ENCODE peak calls at places on chromosomes 6 and 20, in five cellular contexts. I, U, H, T and K are unnamed samples.
A peak's percentile ranks its signal among the peaks of the same experiment; 100 is the strongest.

GRCh38 chr6:82363368-82364086 is at the start of gene TPBG:
- DNase-seq in T (peak; percentile 59), H (peak; percentile 27), I (peak; percentile 95), U (no peak), K (peak; percentile 70)

GRCh38 chr6:36120539-36120938 is 9.8 kb upstream of the MAPK13 start:
- DNase-seq in I (peak; percentile 78), H (no peak), T (no peak), U (peak; percentile 46), K (no peak)

GRCh38 chr6:81831274-81831673 is 78.8 kb upstream of the TENT5A start:
- DNase-seq in H (no peak), T (no peak), I (no peak), U (no peak), K (no peak)

GRCh38 chr6:98566126-98566525 is 268.2 kb upstream of the POU3F2 start:
- DNase-seq in T (no peak), H (no peak), U (no peak), I (no peak), K (no peak)

GRCh38 chr6:11634110-11634509 is 96.6 kb downstream of the TMEM170B start:
- DNase-seq in T (no peak), H (no peak), I (no peak), U (no peak), K (no peak)

GRCh38 chr20:57210054-57210910 is 56.2 kb downstream of the BMP7 start:
- DNase-seq in H (no peak), T (no peak), I (no peak), U (no peak), K (no peak)

GRCh38 chr20:59752101-59752586 is 147.8 kb downstream of the PHACTR3 start:
- DNase-seq in U (no peak), I (no peak), H (peak; percentile 77), T (no peak), K (no peak)

GRCh38 chr6:107657755-107658461 is 166.2 kb downstream of the SCML4 start:
- DNase-seq in T (peak; percentile 61), H (peak; percentile 67), U (peak; percentile 60), I (no peak), K (peak; percentile 86)

GRCh38 chr6:41688256-41688965 is 47.0 kb downstream of the TFEB start:
- DNase-seq in U (no peak), H (no peak), I (no peak), T (no peak), K (no peak)

GRCh38 chr6:15264902-15265761 is 19.3 kb downstream of the JARID2 start:
- DNase-seq in U (no peak), H (no peak), T (no peak), I (no peak), K (no peak)

GRCh38 chr6:150865406-150866146 is at the start of gene MTHFD1L:
- DNase-seq in U (peak; percentile 77), T (peak; percentile 66), I (peak; percentile 89), H (peak; percentile 89), K (peak; percentile 88)

GRCh38 chr6:139250296-139251274 is 41.2 kb downstream of the TXLNB start:
- DNase-seq in H (peak; percentile 69), T (peak; percentile 46), U (peak; percentile 55), I (peak; percentile 82), K (peak; percentile 62)

GRCh38 chr6:151616091-151616513 is 122.3 kb downstream of the CCDC170 start:
- DNase-seq in T (no peak), H (no peak), U (no peak), I (peak; percentile 30), K (no peak)

GRCh38 chr6:152651986-152652385 is 14.8 kb upstream of the SYNE1 start:
- DNase-seq in I (no peak), T (no peak), H (no peak), U (no peak), K (no peak)

GRCh38 chr6:38459291-38459690 is 180.4 kb downstream of the BTBD9 start:
- DNase-seq in U (no peak), I (peak; percentile 41), T (no peak), H (no peak), K (peak; percentile 5)

GRCh38 chr6:33692760-33693158 is 18.7 kb downstream of the UQCC2 start:
- DNase-seq in T (peak; percentile 89), I (no peak), H (no peak), U (peak; percentile 42), K (no peak)

GRCh38 chr6:33175436-33176069 is 16.7 kb downstream of the COL11A2 start:
- DNase-seq in I (no peak), H (no peak), T (no peak), U (no peak), K (no peak)

GRCh38 chr6:118680452-118681095 is 29.2 kb upstream of the CEP85L start:
- DNase-seq in H (no peak), T (no peak), U (peak; percentile 25), I (no peak), K (no peak)

GRCh38 chr6:143513410-143513809 is 1.9 kb upstream of the FUCA2 start:
- DNase-seq in U (peak; percentile 15), H (peak; percentile 64), T (no peak), I (peak; percentile 74), K (no peak)

GRCh38 chr20:52054123-52054522 is 137.5 kb downstream of the ZFP64 start:
- DNase-seq in I (no peak), H (no peak), U (no peak), T (no peak), K (no peak)

GRCh38 chr20:63692436-63693078 is 3.9 kb upstream of the TNFRSF6B start:
- DNase-seq in U (no peak), I (no peak), T (peak; percentile 49), H (no peak), K (peak; percentile 54)

GRCh38 chr20:19019734-19020364 is 192.6 kb upstream of the SLC24A3 start:
- DNase-seq in U (no peak), I (no peak), H (no peak), T (no peak), K (no peak)

GRCh38 chr6:168097621-168098430 is 18.8 kb upstream of the FRMD1 start:
- DNase-seq in H (no peak), U (no peak), T (no peak), I (no peak), K (no peak)

GRCh38 chr6:21046276-21046675 is 512.0 kb downstream of the CDKAL1 start:
- DNase-seq in H (no peak), I (no peak), T (no peak), U (no peak), K (no peak)

GRCh38 chr6:135521431-135521830 is 23.9 kb upstream of the AHI1 start:
- DNase-seq in U (no peak), T (no peak), I (no peak), H (no peak), K (no peak)

GRCh38 chr6:73180718-73181619 is 44.3 kb downstream of the KHDC1L start:
- DNase-seq in I (peak; percentile 54), H (peak; percentile 56), T (peak; percentile 75), U (peak; percentile 13), K (peak; percentile 43)

GRCh38 chr6:121135425-121135824 is 198.9 kb downstream of the TBC1D32 start:
- DNase-seq in U (no peak), I (peak; percentile 55), T (no peak), H (no peak), K (no peak)

GRCh38 chr6:33198853-33199436 is 1.5 kb downstream of the RXRB start:
- DNase-seq in T (no peak), I (no peak), H (no peak), U (no peak), K (no peak)

GRCh38 chr6:27375613-27376079 is 12.9 kb upstream of the ZNF391 start:
- DNase-seq in T (no peak), I (peak; percentile 70), U (no peak), H (no peak), K (no peak)

GRCh38 chr6:129643968-129644367 is 66.0 kb downstream of the ARHGAP18 start:
- DNase-seq in U (no peak), I (peak; percentile 23), H (no peak), T (no peak), K (no peak)

GRCh38 chr6:147651249-147652063 is 143.0 kb downstream of the SAMD5 start:
- DNase-seq in U (no peak), H (no peak), T (peak; percentile 12), I (peak; percentile 70), K (peak; percentile 56)

GRCh38 chr6:2950713-2951112 is 20.7 kb downstream of the SERPINB6 start:
- DNase-seq in U (no peak), T (no peak), H (no peak), I (no peak), K (no peak)

GRCh38 chr20:62652051-62652893 is 10.0 kb downstream of the SLCO4A1 start:
- DNase-seq in U (peak; percentile 69), H (peak; percentile 92), I (peak; percentile 91), T (peak; percentile 94), K (peak; percentile 99)